ENCODE peak calls at places on chromosomes 4 and X, in four cellular contexts. One of them, this sample, is unnamed.

GRCh38 chrX:81202989-81203388 is 1.1 kb downstream of the SH3BGRL start:
- DNase-seq in A673: no peak
- DNase-seq in PC-3: no peak
- DNase-seq in left lung: no peak
- DNase-seq in this sample: no peak

GRCh38 chrX:68571292-68572256 is 72.7 kb downstream of the YIPF6 start:
- DNase-seq in left lung: no peak
- DNase-seq in A673: peak; percentile 5
- DNase-seq in PC-3: peak; percentile 86
- DNase-seq in this sample: peak; percentile 90

GRCh38 chr4:18167831-18168230 is 146.3 kb upstream of the LCORL start:
- DNase-seq in PC-3: no peak
- DNase-seq in left lung: no peak
- DNase-seq in A673: no peak
- DNase-seq in this sample: no peak

GRCh38 chr4:52192697-52193096 is 141.6 kb downstream of the SPATA18 start:
- DNase-seq in left lung: no peak
- DNase-seq in PC-3: no peak
- DNase-seq in A673: peak; percentile 89
- DNase-seq in this sample: no peak

GRCh38 chr4:42519803-42520417 is 122.6 kb downstream of the SHISA3 start:
- DNase-seq in A673: peak; percentile 63
- DNase-seq in left lung: no peak
- DNase-seq in PC-3: peak; percentile 81
- DNase-seq in this sample: peak; percentile 59

GRCh38 chrX:66071116-66071515 is 31.2 kb upstream of the VSIG4 start:
- DNase-seq in left lung: no peak
- DNase-seq in PC-3: no peak
- DNase-seq in A673: no peak
- DNase-seq in this sample: no peak

GRCh38 chr4:61828960-61829359 is 628.8 kb downstream of the ADGRL3 start:
- DNase-seq in PC-3: no peak
- DNase-seq in A673: no peak
- DNase-seq in left lung: no peak
- DNase-seq in this sample: no peak

GRCh38 chr4:37758226-37758625 is 68.3 kb upstream of the PGM2 start:
- DNase-seq in left lung: no peak
- DNase-seq in A673: no peak
- DNase-seq in PC-3: no peak
- DNase-seq in this sample: peak; percentile 90

GRCh38 chrX:154598656-154599055 is 13.7 kb downstream of the CTAG1A start:
- DNase-seq in A673: no peak
- DNase-seq in PC-3: no peak
- DNase-seq in left lung: no peak
- DNase-seq in this sample: no peak

GRCh38 chr4:56909083-56909981 is 1.6 kb downstream of the REST start:
- DNase-seq in left lung: peak; percentile 85
- DNase-seq in PC-3: peak; percentile 55
- DNase-seq in A673: peak; percentile 51
- DNase-seq in this sample: peak; percentile 46

GRCh38 chrX:132961511-132961910 is 3.1 kb upstream of the HS6ST2 start:
- DNase-seq in A673: no peak
- DNase-seq in left lung: no peak
- DNase-seq in PC-3: peak; percentile 71
- DNase-seq in this sample: peak; percentile 25

GRCh38 chr4:3114377-3114776 is 39.9 kb downstream of the HTT start:
- DNase-seq in PC-3: no peak
- DNase-seq in left lung: no peak
- DNase-seq in A673: no peak
- DNase-seq in this sample: peak; percentile 21

GRCh38 chr4:1035510-1035909 is 24.1 kb downstream of the FGFRL1 start:
- DNase-seq in A673: no peak
- DNase-seq in PC-3: no peak
- DNase-seq in left lung: no peak
- DNase-seq in this sample: no peak

GRCh38 chrX:123807825-123808416 is 51.9 kb upstream of the XIAP start:
- DNase-seq in left lung: no peak
- DNase-seq in PC-3: no peak
- DNase-seq in A673: peak; percentile 30
- DNase-seq in this sample: no peak

GRCh38 chr4:3136454-3136853 is 62.0 kb downstream of the HTT start:
- DNase-seq in A673: peak; percentile 45
- DNase-seq in PC-3: peak; percentile 26
- DNase-seq in left lung: no peak
- DNase-seq in this sample: no peak

GRCh38 chr4:48247142-48247877 is 22.3 kb downstream of the TEC start:
- DNase-seq in left lung: no peak
- DNase-seq in PC-3: peak; percentile 56
- DNase-seq in A673: no peak
- DNase-seq in this sample: peak; percentile 44

GRCh38 chrX:13763489-13763888 is 28.9 kb downstream of the OFD1 start:
- DNase-seq in left lung: no peak
- DNase-seq in A673: no peak
- DNase-seq in PC-3: no peak
- DNase-seq in this sample: no peak

GRCh38 chr4:4704267-4704666 is 155.2 kb upstream of the MSX1 start:
- DNase-seq in left lung: no peak
- DNase-seq in PC-3: no peak
- DNase-seq in A673: no peak
- DNase-seq in this sample: no peak

GRCh38 chr4:102868782-102869568 is at the start of gene CISD2:
- DNase-seq in PC-3: peak; percentile 80
- DNase-seq in A673: peak; percentile 96
- DNase-seq in left lung: peak; percentile 99
- DNase-seq in this sample: peak; percentile 77
- TF ChIP-seq CTCF in PC-3: no peak
- TF ChIP-seq CTCF in A673: no peak
- TF ChIP-seq CTCF in left lung: no peak
- TF ChIP-seq CTCF in this sample: no peak

GRCh38 chr4:8202108-8202507 is 3.0 kb downstream of the SH3TC1 start:
- DNase-seq in left lung: peak; percentile 70
- DNase-seq in PC-3: no peak
- DNase-seq in A673: no peak
- DNase-seq in this sample: no peak

GRCh38 chr4:8198906-8199593 is at the start of gene SH3TC1:
- DNase-seq in left lung: peak; percentile 98
- DNase-seq in A673: peak; percentile 60
- DNase-seq in PC-3: peak; percentile 87
- DNase-seq in this sample: peak; percentile 85

GRCh38 chr4:8201341-8201781 is 2.3 kb downstream of the SH3TC1 start:
- DNase-seq in A673: no peak
- DNase-seq in PC-3: no peak
- DNase-seq in left lung: peak; percentile 82
- DNase-seq in this sample: no peak

GRCh38 chr4:8199594-8200301 is 658 bp downstream of the SH3TC1 start:
- DNase-seq in PC-3: no peak
- DNase-seq in left lung: peak; percentile 82
- DNase-seq in A673: no peak
- DNase-seq in this sample: no peak

GRCh38 chr4:8200302-8200975 is 1.3 kb downstream of the SH3TC1 start:
- DNase-seq in PC-3: no peak
- DNase-seq in left lung: peak; percentile 87
- DNase-seq in A673: no peak
- DNase-seq in this sample: peak; percentile 63
- H3K4me3 ChIP-seq in PC-3: peak overlapping the region; percentile 69
- H3K4me3 ChIP-seq in left lung: peak overlapping the region; percentile 65
- H3K4me3 ChIP-seq in A673: no peak overlapping the region
- H3K4me3 ChIP-seq in this sample: peak overlapping the region; percentile 85

DNA sequence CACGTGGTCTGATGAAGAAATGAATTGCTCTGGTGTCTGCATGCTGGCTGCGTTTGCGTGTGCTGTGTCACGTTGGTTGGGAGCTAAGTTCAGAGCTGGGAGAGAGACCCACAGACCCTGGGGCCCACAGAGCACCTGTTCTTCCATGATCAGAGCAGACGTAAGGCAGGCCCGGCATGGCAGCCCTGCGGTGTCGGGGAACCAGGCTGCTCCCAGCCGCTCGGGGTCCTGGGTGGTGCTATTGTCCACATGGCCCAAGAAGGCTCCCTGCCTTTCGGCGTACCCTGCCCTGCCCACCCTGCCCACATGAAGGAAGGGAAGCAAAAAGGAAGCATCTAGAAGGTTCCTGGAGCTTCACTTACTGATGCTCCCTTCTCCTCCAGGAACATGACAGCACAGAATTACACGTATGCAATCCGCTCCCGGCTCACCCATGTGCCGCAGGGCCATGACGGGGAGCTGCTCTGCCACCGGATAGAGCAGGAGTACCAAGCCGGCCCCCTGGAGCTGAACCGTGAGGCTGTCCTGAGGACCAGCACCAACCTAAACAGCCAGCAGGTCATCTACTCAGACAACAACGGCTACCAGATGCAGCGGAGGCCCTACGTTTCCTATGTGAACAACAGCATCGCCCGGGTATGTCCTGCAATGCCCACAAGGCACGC is 30.9 kb upstream of the MRFAP1 start:
- DNase-seq in left lung: no peak
- DNase-seq in A673: no peak
- DNase-seq in PC-3: no peak
- DNase-seq in this sample: no peak
- H3K36me3 ChIP-seq in left lung: peaks cover 93% of the 10 kb centered on the region
- H3K36me3 ChIP-seq in A673: no peaks in the 10 kb centered on the region
- H3K36me3 ChIP-seq in PC-3: no peaks in the 10 kb centered on the region
- H3K36me3 ChIP-seq in this sample: peaks cover 16% of the 10 kb centered on the region

DNA sequence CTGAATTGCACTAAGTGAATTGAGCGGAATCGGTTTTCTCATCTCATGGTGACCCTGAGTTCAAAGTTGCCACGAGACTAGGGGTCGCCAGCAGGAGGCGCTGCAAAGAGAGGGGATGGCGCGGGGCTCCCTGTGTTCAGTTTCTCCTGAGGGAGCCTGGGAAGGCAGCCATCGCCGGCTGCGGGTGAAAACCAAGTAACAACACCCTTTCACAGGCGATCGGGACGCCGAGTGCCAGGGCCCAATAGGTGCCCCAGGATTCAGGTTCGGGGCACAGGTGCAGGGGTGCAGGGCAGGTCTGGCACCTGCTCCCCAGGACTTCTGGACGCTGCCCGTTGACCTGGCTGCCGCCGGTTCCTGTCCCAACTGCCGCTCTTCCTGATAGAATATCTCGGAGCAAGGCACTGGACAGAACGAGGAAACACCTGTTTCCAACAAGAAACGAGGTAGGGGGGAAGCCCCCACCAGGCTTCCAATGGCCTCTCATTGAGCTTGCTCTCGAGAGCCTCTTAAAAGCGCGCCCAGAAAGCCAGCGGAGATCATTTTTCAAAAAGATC is 1.1 kb upstream of the FGF16 start:
- DNase-seq in left lung: peak; percentile 37
- DNase-seq in PC-3: no peak
- DNase-seq in A673: peak; percentile 30
- DNase-seq in this sample: no peak
- TF ChIP-seq CTCF in left lung: no peak
- TF ChIP-seq CTCF in PC-3: no peak
- TF ChIP-seq CTCF in A673: peak; percentile 60
- TF ChIP-seq CTCF in this sample: peak; percentile 36

DNA sequence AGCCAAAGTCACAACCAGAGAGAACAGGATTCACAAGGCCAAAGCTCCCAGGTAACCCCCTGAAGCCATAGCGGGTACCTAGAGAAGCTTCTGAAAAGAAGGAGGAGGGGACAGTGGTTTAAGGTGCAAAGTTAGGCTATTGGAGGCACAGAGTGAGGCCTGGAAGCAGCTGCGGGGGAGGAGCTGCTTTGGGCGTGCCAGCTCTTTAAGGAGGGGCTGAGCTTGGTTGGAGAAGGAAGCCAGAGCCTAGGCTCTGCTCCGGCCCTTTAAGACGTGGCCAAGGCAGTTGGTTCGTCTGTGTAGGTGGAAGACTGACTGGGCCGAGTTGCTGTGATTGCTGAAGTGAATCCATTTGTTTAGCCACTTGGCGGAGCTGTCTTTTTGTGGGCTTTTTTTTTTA is 1.5 kb downstream of the KLF8 start:
- DNase-seq in A673: peak; percentile 1
- DNase-seq in PC-3: no peak
- DNase-seq in left lung: peak; percentile 78
- DNase-seq in this sample: peak; percentile 79
- H3K4me3 ChIP-seq in A673: no peak overlapping the region
- H3K4me3 ChIP-seq in PC-3: no peak overlapping the region
- H3K4me3 ChIP-seq in left lung: peak overlapping the region; percentile 45
- H3K4me3 ChIP-seq in this sample: peak overlapping the region; percentile 50

DNA sequence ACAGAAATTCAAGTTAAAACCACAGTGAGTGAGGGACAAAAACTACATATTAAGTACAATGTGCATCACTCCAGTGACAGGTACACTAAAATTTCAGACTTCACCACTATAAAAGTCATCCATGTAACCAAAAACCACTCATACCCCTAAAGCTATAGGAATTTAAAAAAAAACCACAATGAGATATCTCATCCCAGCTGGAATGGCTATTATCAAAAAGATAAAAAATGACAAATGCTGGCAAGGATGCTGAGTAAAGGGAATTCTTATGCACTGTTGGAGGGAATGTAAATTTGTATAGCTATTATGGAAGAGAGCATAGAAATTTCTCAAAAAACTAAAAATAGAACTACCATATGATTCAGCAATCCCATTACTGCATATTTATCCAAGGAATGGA is 171.1 kb downstream of the HHIP start:
- DNase-seq in PC-3: no peak
- DNase-seq in A673: no peak
- DNase-seq in left lung: no peak
- DNase-seq in this sample: no peak
- H3K36me3 ChIP-seq in PC-3: no peaks in the 10 kb centered on the region
- H3K36me3 ChIP-seq in A673: no peaks in the 10 kb centered on the region
- H3K36me3 ChIP-seq in left lung: no peaks in the 10 kb centered on the region
- H3K36me3 ChIP-seq in this sample: no peaks in the 10 kb centered on the region